ENCODE peak calls at places on chromosomes 3 and 15, in six cellular contexts. One of them, this sample, is unnamed.

GRCh38 chr3:43584043-43584826 is 37.6 kb downstream of the ANO10 start:
- DNase-seq in SK-MEL-5: no peak
- DNase-seq in stimulated activated CD4-positive, alpha-beta T cell treated with anti-CD3 and anti-CD28 coated beads, Interleukin-15, amount 100 ng/mL, for 24 hours: no peak
- DNase-seq in T-helper 9 cell: no peak
- DNase-seq in H1: no peak
- DNase-seq in GM13977: no peak
- DNase-seq in this sample: no peak

GRCh38 chr3:98770261-98771039 is 7.3 kb downstream of the ST3GAL6 start:
- DNase-seq in SK-MEL-5: peak; percentile 100
- DNase-seq in stimulated activated CD4-positive, alpha-beta T cell treated with anti-CD3 and anti-CD28 coated beads, Interleukin-15, amount 100 ng/mL, for 24 hours: no peak
- DNase-seq in T-helper 9 cell: no peak
- DNase-seq in H1: no peak
- DNase-seq in GM13977: no peak
- DNase-seq in this sample: no peak

GRCh38 chr3:190003730-190004129 is 117.0 kb downstream of the P3H2 start:
- DNase-seq in SK-MEL-5: no peak
- DNase-seq in stimulated activated CD4-positive, alpha-beta T cell treated with anti-CD3 and anti-CD28 coated beads, Interleukin-15, amount 100 ng/mL, for 24 hours: no peak
- DNase-seq in T-helper 9 cell: no peak
- DNase-seq in H1: no peak
- DNase-seq in GM13977: no peak
- DNase-seq in this sample: no peak

GRCh38 chr3:111588527-111588926 is 6.6 kb downstream of the ZBED2 start:
- DNase-seq in SK-MEL-5: no peak
- DNase-seq in stimulated activated CD4-positive, alpha-beta T cell treated with anti-CD3 and anti-CD28 coated beads, Interleukin-15, amount 100 ng/mL, for 24 hours: no peak
- DNase-seq in T-helper 9 cell: no peak
- DNase-seq in H1: no peak
- DNase-seq in GM13977: no peak
- DNase-seq in this sample: no peak

GRCh38 chr3:143529018-143529478 is 319.2 kb downstream of the SLC9A9 start:
- DNase-seq in SK-MEL-5: no peak
- DNase-seq in stimulated activated CD4-positive, alpha-beta T cell treated with anti-CD3 and anti-CD28 coated beads, Interleukin-15, amount 100 ng/mL, for 24 hours: no peak
- DNase-seq in T-helper 9 cell: no peak
- DNase-seq in H1: no peak
- DNase-seq in GM13977: no peak
- DNase-seq in this sample: peak; percentile 27

GRCh38 chr15:83163032-83163431 is 44.6 kb downstream of the HDGFL3 start:
- DNase-seq in SK-MEL-5: peak; percentile 33
- DNase-seq in stimulated activated CD4-positive, alpha-beta T cell treated with anti-CD3 and anti-CD28 coated beads, Interleukin-15, amount 100 ng/mL, for 24 hours: no peak
- DNase-seq in T-helper 9 cell: no peak
- DNase-seq in H1: no peak
- DNase-seq in GM13977: no peak
- DNase-seq in this sample: no peak

GRCh38 chr3:8840556-8840955 is 71.1 kb upstream of the OXTR start:
- DNase-seq in SK-MEL-5: peak; percentile 16
- DNase-seq in stimulated activated CD4-positive, alpha-beta T cell treated with anti-CD3 and anti-CD28 coated beads, Interleukin-15, amount 100 ng/mL, for 24 hours: no peak
- DNase-seq in T-helper 9 cell: no peak
- DNase-seq in H1: no peak
- DNase-seq in GM13977: no peak
- DNase-seq in this sample: no peak

GRCh38 chr3:140134231-140134630 is 199.2 kb downstream of the CLSTN2 start:
- DNase-seq in SK-MEL-5: no peak
- DNase-seq in stimulated activated CD4-positive, alpha-beta T cell treated with anti-CD3 and anti-CD28 coated beads, Interleukin-15, amount 100 ng/mL, for 24 hours: no peak
- DNase-seq in T-helper 9 cell: no peak
- DNase-seq in H1: no peak
- DNase-seq in GM13977: no peak
- DNase-seq in this sample: no peak

GRCh38 chr3:187741403-187742350 is 3.6 kb downstream of the BCL6 start:
- DNase-seq in SK-MEL-5: peak; percentile 81
- DNase-seq in stimulated activated CD4-positive, alpha-beta T cell treated with anti-CD3 and anti-CD28 coated beads, Interleukin-15, amount 100 ng/mL, for 24 hours: peak; percentile 83
- DNase-seq in T-helper 9 cell: peak; percentile 70
- DNase-seq in H1: peak; percentile 67
- DNase-seq in GM13977: peak; percentile 65
- DNase-seq in this sample: no peak

GRCh38 chr3:64667887-64668581 is 19.8 kb downstream of the ADAMTS9 start:
- DNase-seq in SK-MEL-5: no peak
- DNase-seq in stimulated activated CD4-positive, alpha-beta T cell treated with anti-CD3 and anti-CD28 coated beads, Interleukin-15, amount 100 ng/mL, for 24 hours: no peak
- DNase-seq in T-helper 9 cell: no peak
- DNase-seq in H1: no peak
- DNase-seq in GM13977: no peak
- DNase-seq in this sample: no peak

GRCh38 chr3:64082917-64083587 is 59.8 kb upstream of the PSMD6 start:
- DNase-seq in SK-MEL-5: no peak
- DNase-seq in stimulated activated CD4-positive, alpha-beta T cell treated with anti-CD3 and anti-CD28 coated beads, Interleukin-15, amount 100 ng/mL, for 24 hours: no peak
- DNase-seq in T-helper 9 cell: no peak
- DNase-seq in H1: no peak
- DNase-seq in GM13977: no peak
- DNase-seq in this sample: no peak

GRCh38 chr15:49145651-49146609 is 9.5 kb downstream of the COPS2 start:
- DNase-seq in SK-MEL-5: peak; percentile 76
- DNase-seq in stimulated activated CD4-positive, alpha-beta T cell treated with anti-CD3 and anti-CD28 coated beads, Interleukin-15, amount 100 ng/mL, for 24 hours: peak; percentile 15
- DNase-seq in T-helper 9 cell: no peak
- DNase-seq in H1: no peak
- DNase-seq in GM13977: peak; percentile 27
- DNase-seq in this sample: no peak

GRCh38 chr3:159865042-159865579 is 123.5 kb upstream of the IL12A start:
- DNase-seq in SK-MEL-5: no peak
- DNase-seq in stimulated activated CD4-positive, alpha-beta T cell treated with anti-CD3 and anti-CD28 coated beads, Interleukin-15, amount 100 ng/mL, for 24 hours: no peak
- DNase-seq in T-helper 9 cell: no peak
- DNase-seq in H1: no peak
- DNase-seq in GM13977: no peak
- DNase-seq in this sample: no peak

GRCh38 chr15:33476076-33476475 is 165.3 kb downstream of the RYR3 start:
- DNase-seq in SK-MEL-5: no peak
- DNase-seq in stimulated activated CD4-positive, alpha-beta T cell treated with anti-CD3 and anti-CD28 coated beads, Interleukin-15, amount 100 ng/mL, for 24 hours: no peak
- DNase-seq in T-helper 9 cell: no peak
- DNase-seq in H1: no peak
- DNase-seq in GM13977: no peak
- DNase-seq in this sample: no peak

GRCh38 chr15:62989366-62990055 is 53.0 kb upstream of the TPM1 start:
- DNase-seq in SK-MEL-5: no peak
- DNase-seq in stimulated activated CD4-positive, alpha-beta T cell treated with anti-CD3 and anti-CD28 coated beads, Interleukin-15, amount 100 ng/mL, for 24 hours: no peak
- DNase-seq in T-helper 9 cell: no peak
- DNase-seq in H1: no peak
- DNase-seq in GM13977: no peak
- DNase-seq in this sample: no peak

GRCh38 chr3:12822725-12823373 is 18.5 kb downstream of the RPL32 start:
- DNase-seq in SK-MEL-5: peak; percentile 74
- DNase-seq in stimulated activated CD4-positive, alpha-beta T cell treated with anti-CD3 and anti-CD28 coated beads, Interleukin-15, amount 100 ng/mL, for 24 hours: no peak
- DNase-seq in T-helper 9 cell: no peak
- DNase-seq in H1: no peak
- DNase-seq in GM13977: no peak
- DNase-seq in this sample: no peak

GRCh38 chr3:170178631-170179030 is 2.9 kb downstream of the PHC3 start:
- DNase-seq in SK-MEL-5: no peak
- DNase-seq in stimulated activated CD4-positive, alpha-beta T cell treated with anti-CD3 and anti-CD28 coated beads, Interleukin-15, amount 100 ng/mL, for 24 hours: peak; percentile 55
- DNase-seq in T-helper 9 cell: peak; percentile 42
- DNase-seq in H1: no peak
- DNase-seq in GM13977: peak; percentile 31
- DNase-seq in this sample: no peak

GRCh38 chr15:70611286-70611685 is 152.1 kb downstream of the UACA start:
- DNase-seq in SK-MEL-5: no peak
- DNase-seq in stimulated activated CD4-positive, alpha-beta T cell treated with anti-CD3 and anti-CD28 coated beads, Interleukin-15, amount 100 ng/mL, for 24 hours: no peak
- DNase-seq in T-helper 9 cell: no peak
- DNase-seq in H1: no peak
- DNase-seq in GM13977: no peak
- DNase-seq in this sample: no peak

GRCh38 chr3:188916934-188917391 is 254.8 kb upstream of the TPRG1 start:
- DNase-seq in SK-MEL-5: no peak
- DNase-seq in stimulated activated CD4-positive, alpha-beta T cell treated with anti-CD3 and anti-CD28 coated beads, Interleukin-15, amount 100 ng/mL, for 24 hours: peak; percentile 12
- DNase-seq in T-helper 9 cell: no peak
- DNase-seq in H1: no peak
- DNase-seq in GM13977: no peak
- DNase-seq in this sample: peak; percentile 19

GRCh38 chr3:46929324-46929723 is 47.2 kb downstream of the CCDC12 start:
- DNase-seq in SK-MEL-5: no peak
- DNase-seq in stimulated activated CD4-positive, alpha-beta T cell treated with anti-CD3 and anti-CD28 coated beads, Interleukin-15, amount 100 ng/mL, for 24 hours: no peak
- DNase-seq in T-helper 9 cell: no peak
- DNase-seq in H1: no peak
- DNase-seq in GM13977: no peak
- DNase-seq in this sample: no peak

GRCh38 chr15:28082891-28083688 is 16.0 kb downstream of the OCA2 start:
- DNase-seq in SK-MEL-5: no peak
- DNase-seq in stimulated activated CD4-positive, alpha-beta T cell treated with anti-CD3 and anti-CD28 coated beads, Interleukin-15, amount 100 ng/mL, for 24 hours: no peak
- DNase-seq in T-helper 9 cell: no peak
- DNase-seq in H1: no peak
- DNase-seq in GM13977: no peak
- DNase-seq in this sample: no peak

GRCh38 chr3:172522871-172523818 is at the start of gene TNFSF10:
- DNase-seq in SK-MEL-5: no peak
- DNase-seq in stimulated activated CD4-positive, alpha-beta T cell treated with anti-CD3 and anti-CD28 coated beads, Interleukin-15, amount 100 ng/mL, for 24 hours: peak; percentile 72
- DNase-seq in T-helper 9 cell: peak; percentile 28
- DNase-seq in H1: peak; percentile 52
- DNase-seq in GM13977: peak; percentile 63
- DNase-seq in this sample: peak; percentile 74

GRCh38 chr3:33645060-33645841 is 72.8 kb downstream of the CLASP2 start:
- DNase-seq in SK-MEL-5: peak; percentile 64
- DNase-seq in stimulated activated CD4-positive, alpha-beta T cell treated with anti-CD3 and anti-CD28 coated beads, Interleukin-15, amount 100 ng/mL, for 24 hours: peak; percentile 23
- DNase-seq in T-helper 9 cell: peak; percentile 4
- DNase-seq in H1: no peak
- DNase-seq in GM13977: no peak
- DNase-seq in this sample: no peak

GRCh38 chr3:58537412-58538301 is 667 bp upstream of the ACOX2 start:
- DNase-seq in SK-MEL-5: no peak
- DNase-seq in stimulated activated CD4-positive, alpha-beta T cell treated with anti-CD3 and anti-CD28 coated beads, Interleukin-15, amount 100 ng/mL, for 24 hours: no peak
- DNase-seq in T-helper 9 cell: no peak
- DNase-seq in H1: no peak
- DNase-seq in GM13977: no peak
- DNase-seq in this sample: no peak

GRCh38 chr15:60605879-60606304 is 127.0 kb upstream of the ICE2 start:
- DNase-seq in SK-MEL-5: no peak
- DNase-seq in stimulated activated CD4-positive, alpha-beta T cell treated with anti-CD3 and anti-CD28 coated beads, Interleukin-15, amount 100 ng/mL, for 24 hours: no peak
- DNase-seq in T-helper 9 cell: no peak
- DNase-seq in H1: no peak
- DNase-seq in GM13977: no peak
- DNase-seq in this sample: no peak

GRCh38 chr3:12135029-12135634 is 23.6 kb downstream of the TIMP4 start:
- DNase-seq in SK-MEL-5: peak; percentile 73
- DNase-seq in stimulated activated CD4-positive, alpha-beta T cell treated with anti-CD3 and anti-CD28 coated beads, Interleukin-15, amount 100 ng/mL, for 24 hours: peak; percentile 78
- DNase-seq in T-helper 9 cell: peak; percentile 43
- DNase-seq in H1: peak; percentile 78
- DNase-seq in GM13977: peak; percentile 47
- DNase-seq in this sample: no peak

GRCh38 chr3:17032407-17033034 is 147.8 kb downstream of the PLCL2 start:
- DNase-seq in SK-MEL-5: peak; percentile 74
- DNase-seq in stimulated activated CD4-positive, alpha-beta T cell treated with anti-CD3 and anti-CD28 coated beads, Interleukin-15, amount 100 ng/mL, for 24 hours: no peak
- DNase-seq in T-helper 9 cell: no peak
- DNase-seq in H1: no peak
- DNase-seq in GM13977: no peak
- DNase-seq in this sample: no peak

GRCh38 chr3:198046120-198046857 is 86.3 kb downstream of the LMLN start:
- DNase-seq in SK-MEL-5: no peak
- DNase-seq in stimulated activated CD4-positive, alpha-beta T cell treated with anti-CD3 and anti-CD28 coated beads, Interleukin-15, amount 100 ng/mL, for 24 hours: no peak
- DNase-seq in T-helper 9 cell: no peak
- DNase-seq in H1: no peak
- DNase-seq in GM13977: no peak
- DNase-seq in this sample: no peak

GRCh38 chr15:83300826-83301225 is 16.4 kb upstream of the BNC1 start:
- DNase-seq in SK-MEL-5: no peak
- DNase-seq in stimulated activated CD4-positive, alpha-beta T cell treated with anti-CD3 and anti-CD28 coated beads, Interleukin-15, amount 100 ng/mL, for 24 hours: no peak
- DNase-seq in T-helper 9 cell: no peak
- DNase-seq in H1: no peak
- DNase-seq in GM13977: no peak
- DNase-seq in this sample: no peak

GRCh38 chr15:73375755-73376305 is 7.1 kb upstream of the HCN4 start:
- DNase-seq in SK-MEL-5: no peak
- DNase-seq in stimulated activated CD4-positive, alpha-beta T cell treated with anti-CD3 and anti-CD28 coated beads, Interleukin-15, amount 100 ng/mL, for 24 hours: no peak
- DNase-seq in T-helper 9 cell: no peak
- DNase-seq in H1: no peak
- DNase-seq in GM13977: no peak
- DNase-seq in this sample: no peak

GRCh38 chr3:114686624-114687023 is 392.8 kb downstream of the TIGIT start:
- DNase-seq in SK-MEL-5: no peak
- DNase-seq in stimulated activated CD4-positive, alpha-beta T cell treated with anti-CD3 and anti-CD28 coated beads, Interleukin-15, amount 100 ng/mL, for 24 hours: no peak
- DNase-seq in T-helper 9 cell: no peak
- DNase-seq in H1: no peak
- DNase-seq in GM13977: no peak
- DNase-seq in this sample: no peak

GRCh38 chr3:183762304-183762703 is 63.1 kb downstream of the MAP6D1 start:
- DNase-seq in SK-MEL-5: no peak
- DNase-seq in stimulated activated CD4-positive, alpha-beta T cell treated with anti-CD3 and anti-CD28 coated beads, Interleukin-15, amount 100 ng/mL, for 24 hours: no peak
- DNase-seq in T-helper 9 cell: no peak
- DNase-seq in H1: no peak
- DNase-seq in GM13977: no peak
- DNase-seq in this sample: no peak

GRCh38 chr15:33009603-33010002 is 184.9 kb downstream of the FMN1 start:
- DNase-seq in SK-MEL-5: no peak
- DNase-seq in stimulated activated CD4-positive, alpha-beta T cell treated with anti-CD3 and anti-CD28 coated beads, Interleukin-15, amount 100 ng/mL, for 24 hours: no peak
- DNase-seq in T-helper 9 cell: no peak
- DNase-seq in H1: no peak
- DNase-seq in GM13977: no peak
- DNase-seq in this sample: no peak

GRCh38 chr3:190516416-190516815 is 2.5 kb downstream of the IL1RAP start:
- DNase-seq in SK-MEL-5: no peak
- DNase-seq in stimulated activated CD4-positive, alpha-beta T cell treated with anti-CD3 and anti-CD28 coated beads, Interleukin-15, amount 100 ng/mL, for 24 hours: no peak
- DNase-seq in T-helper 9 cell: no peak
- DNase-seq in H1: no peak
- DNase-seq in GM13977: no peak
- DNase-seq in this sample: no peak

GRCh38 chr3:57127849-57128566 is 37.1 kb downstream of the IL17RD start:
- DNase-seq in SK-MEL-5: no peak
- DNase-seq in stimulated activated CD4-positive, alpha-beta T cell treated with anti-CD3 and anti-CD28 coated beads, Interleukin-15, amount 100 ng/mL, for 24 hours: no peak
- DNase-seq in T-helper 9 cell: no peak
- DNase-seq in H1: no peak
- DNase-seq in GM13977: no peak
- DNase-seq in this sample: no peak

GRCh38 chr3:120688121-120688520 is 6.1 kb upstream of the HGD start:
- DNase-seq in SK-MEL-5: no peak
- DNase-seq in stimulated activated CD4-positive, alpha-beta T cell treated with anti-CD3 and anti-CD28 coated beads, Interleukin-15, amount 100 ng/mL, for 24 hours: no peak
- DNase-seq in T-helper 9 cell: no peak
- DNase-seq in H1: no peak
- DNase-seq in GM13977: peak; percentile 39
- DNase-seq in this sample: peak; percentile 49

GRCh38 chr3:174540081-174540480 is 319.1 kb upstream of the NAALADL2 start:
- DNase-seq in SK-MEL-5: no peak
- DNase-seq in stimulated activated CD4-positive, alpha-beta T cell treated with anti-CD3 and anti-CD28 coated beads, Interleukin-15, amount 100 ng/mL, for 24 hours: no peak
- DNase-seq in T-helper 9 cell: no peak
- DNase-seq in H1: no peak
- DNase-seq in GM13977: no peak
- DNase-seq in this sample: no peak

GRCh38 chr3:120559228-120560061 is 36.7 kb upstream of the NDUFB4 start:
- DNase-seq in SK-MEL-5: peak; percentile 52
- DNase-seq in stimulated activated CD4-positive, alpha-beta T cell treated with anti-CD3 and anti-CD28 coated beads, Interleukin-15, amount 100 ng/mL, for 24 hours: peak; percentile 15
- DNase-seq in T-helper 9 cell: no peak
- DNase-seq in H1: peak; percentile 76
- DNase-seq in GM13977: no peak
- DNase-seq in this sample: no peak

GRCh38 chr15:49927462-49927861 is 191.6 kb downstream of the ATP8B4 start:
- DNase-seq in SK-MEL-5: no peak
- DNase-seq in stimulated activated CD4-positive, alpha-beta T cell treated with anti-CD3 and anti-CD28 coated beads, Interleukin-15, amount 100 ng/mL, for 24 hours: no peak
- DNase-seq in T-helper 9 cell: no peak
- DNase-seq in H1: no peak
- DNase-seq in GM13977: no peak
- DNase-seq in this sample: no peak

GRCh38 chr15:25416693-25417092 is 22.1 kb downstream of the UBE3A start:
- DNase-seq in SK-MEL-5: no peak
- DNase-seq in stimulated activated CD4-positive, alpha-beta T cell treated with anti-CD3 and anti-CD28 coated beads, Interleukin-15, amount 100 ng/mL, for 24 hours: no peak
- DNase-seq in T-helper 9 cell: no peak
- DNase-seq in H1: no peak
- DNase-seq in GM13977: no peak
- DNase-seq in this sample: no peak